ENCODE peak calls at places on chromosomes 7 and 10, in nine cellular contexts. Z is AG10803, S is transverse colon, V is ovary, Y is foreskin fibroblast, E is A549, X is coronary artery, W is BE2C, R is tibial artery. O is an unnamed sample.

GRCh38 chr7:26617066-26617465 is 247.3 kb downstream of the SKAP2 start:
- DNase-seq in E (no peak), W (no peak), Y (no peak), X (no peak), Z (no peak), S (no peak), V (no peak), R (no peak), O (no peak)

GRCh38 chr7:124765401-124766352 is at the start of gene GPR37:
- DNase-seq in W (peak; percentile 64), Y (peak; percentile 76), Z (peak; percentile 35), X (no peak), S (peak; percentile 59), E (peak; percentile 69), R (peak; percentile 67), V (peak; percentile 24), O (peak; percentile 59)

GRCh38 chr10:17438583-17438982 is 15.8 kb downstream of the ST8SIA6 start:
- DNase-seq in Z (no peak), E (no peak), R (no peak), V (no peak), S (no peak), X (no peak), Y (no peak), W (no peak), O (no peak)

GRCh38 chr10:33753389-33753788 is 418.9 kb upstream of the NRP1 start:
- DNase-seq in Y (no peak), X (no peak), E (no peak), Z (no peak), R (no peak), V (no peak), S (no peak), W (no peak), O (no peak)

GRCh38 chr10:67788028-67788886 is 49.7 kb downstream of the DNAJC12 start:
- DNase-seq in Z (no peak), X (no peak), W (peak; percentile 74), S (peak; percentile 79), Y (no peak), E (peak; percentile 77), V (no peak), R (no peak), O (peak; percentile 40)

GRCh38 chr10:35440016-35440415 is 103.7 kb downstream of the CCNY start:
- DNase-seq in Y (no peak), V (no peak), S (no peak), X (no peak), R (no peak), Z (no peak), W (no peak), E (no peak), O (no peak)

GRCh38 chr7:88363869-88364268 is 57.2 kb upstream of the STEAP4 start:
- DNase-seq in W (no peak), V (no peak), R (no peak), S (no peak), Z (no peak), Y (no peak), X (no peak), E (no peak), O (no peak)

GRCh38 chr7:90931996-90932912 is 332.0 kb upstream of the FZD1 start:
- DNase-seq in V (no peak), X (no peak), W (no peak), Y (no peak), S (peak; percentile 34), Z (peak; percentile 75), E (no peak), R (no peak), O (no peak)

GRCh38 chr7:101218236-101219130 is 518 bp downstream of the ZNHIT1 start:
- DNase-seq in W (no peak), X (no peak), R (no peak), E (no peak), S (no peak), Y (no peak), V (no peak), Z (peak; percentile 32), O (no peak)

GRCh38 chr7:159144756-159145543 is at the start of gene VIPR2:
- DNase-seq in W (no peak), R (peak; percentile 68), X (peak; percentile 66), V (peak; percentile 76), Y (no peak), E (no peak), Z (no peak), S (peak; percentile 13), O (no peak)

GRCh38 chr10:79202188-79203013 is 133.6 kb downstream of the ZMIZ1 start:
- DNase-seq in Y (no peak), S (peak; percentile 38), Z (peak; percentile 45), X (no peak), W (peak; percentile 75), R (no peak), E (peak; percentile 57), V (no peak), O (peak; percentile 47)

GRCh38 chr7:59986-60675 is 132.2 kb upstream of the FAM20C start:
- DNase-seq in V (no peak), Y (no peak), W (no peak), S (peak; percentile 2), E (no peak), Z (no peak), R (no peak), X (no peak), O (no peak)

GRCh38 chr7:132893560-132893959 is 188.3 kb downstream of the CHCHD3 start:
- DNase-seq in X (no peak), V (no peak), W (no peak), R (no peak), S (no peak), Y (no peak), E (no peak), Z (no peak), O (no peak)

GRCh38 chr10:122733450-122733849 is 33.8 kb upstream of the C10orf120 start:
- DNase-seq in Z (no peak), S (no peak), E (no peak), Y (no peak), W (no peak), V (no peak), X (no peak), R (no peak), O (no peak)

DNA sequence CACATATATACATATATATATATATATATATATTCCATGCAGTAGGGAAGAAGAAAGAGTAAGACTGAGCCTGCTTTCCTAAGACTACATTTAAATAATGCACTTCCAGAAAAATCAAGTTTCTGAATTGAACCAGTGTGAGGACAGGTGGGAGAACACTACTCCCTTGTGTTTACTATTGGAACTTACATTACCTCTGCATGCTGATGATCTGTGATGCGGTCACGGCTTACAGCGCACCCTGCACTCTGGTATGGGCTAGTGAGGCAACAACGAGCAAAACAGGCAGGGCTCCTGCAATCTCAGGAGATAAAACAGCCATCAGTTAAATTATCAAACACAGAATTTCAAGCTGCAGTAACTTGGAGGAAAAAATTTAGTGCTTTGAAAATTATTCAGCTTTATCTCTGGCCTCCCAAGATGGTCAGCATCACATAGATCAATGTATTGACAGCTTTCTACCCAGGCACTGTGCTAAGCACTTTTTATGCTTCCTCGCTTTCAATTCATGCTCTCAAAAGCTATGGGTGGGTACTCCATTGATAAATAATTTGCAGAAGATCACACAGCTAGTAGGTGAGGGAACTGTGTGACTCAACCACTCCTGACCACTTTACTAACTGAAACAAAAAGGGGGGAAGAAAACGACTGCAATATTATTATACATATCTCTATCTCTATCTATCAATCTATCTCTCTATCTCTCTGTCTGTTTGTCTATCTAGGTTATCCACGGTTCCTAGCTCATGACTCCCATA is 20.5 kb upstream of the SLC16A12 start:
- DNase-seq in E (peak; percentile 38), X (no peak), S (no peak), Z (peak; percentile 13), W (no peak), R (no peak), V (no peak), Y (no peak), O (no peak)
- TF ChIP-seq CTCF in E (no peak), X (no peak), S (no peak), Z (peak; percentile 23), W (peak; percentile 19), R (no peak), V (no peak), Y (no peak), O (no peak)

DNA sequence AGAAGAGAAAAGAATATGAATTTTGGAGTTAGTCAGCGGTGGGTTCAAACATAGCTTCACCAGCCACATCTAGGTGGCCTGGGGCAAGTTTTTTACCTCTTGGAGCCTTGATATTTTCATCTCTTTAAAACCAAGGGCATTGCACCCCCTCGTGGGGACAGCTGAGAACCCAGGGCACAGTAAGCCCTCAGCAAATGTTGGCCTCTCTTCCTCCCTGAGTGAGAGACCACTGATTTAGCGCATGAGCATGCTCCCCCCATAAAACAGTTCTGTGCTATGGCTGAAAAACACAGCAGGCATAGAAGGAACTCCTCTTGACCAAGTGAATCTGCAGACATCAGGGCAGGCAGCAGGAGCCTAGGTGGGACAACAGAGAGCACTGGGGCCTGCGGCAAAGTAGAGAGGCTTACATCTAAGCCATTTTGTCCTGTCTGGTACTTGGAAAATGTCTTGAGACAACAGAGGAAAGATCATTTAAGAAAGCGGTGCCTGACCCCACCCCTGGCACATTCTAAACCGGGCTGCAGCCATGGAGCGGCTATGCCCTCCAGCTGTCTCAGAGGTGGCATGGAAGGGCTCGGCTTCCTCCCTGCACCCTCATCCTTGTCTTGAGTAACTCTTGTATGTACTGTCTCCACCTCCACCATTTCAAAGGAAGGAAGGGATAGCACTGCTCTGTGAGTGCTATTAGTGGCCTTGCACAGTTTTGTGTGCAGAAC is 94.7 kb downstream of the ARHGAP22 start:
- DNase-seq in E (peak; percentile 22), Z (no peak), V (peak; percentile 8), S (no peak), X (peak; percentile 50), R (no peak), Y (no peak), W (peak; percentile 44), O (no peak)
- TF ChIP-seq CTCF in E (peak; percentile 26), Z (peak; percentile 52), V (no peak), S (no peak), X (no peak), R (no peak), Y (no peak), W (peak; percentile 55), O (peak; percentile 52)

DNA sequence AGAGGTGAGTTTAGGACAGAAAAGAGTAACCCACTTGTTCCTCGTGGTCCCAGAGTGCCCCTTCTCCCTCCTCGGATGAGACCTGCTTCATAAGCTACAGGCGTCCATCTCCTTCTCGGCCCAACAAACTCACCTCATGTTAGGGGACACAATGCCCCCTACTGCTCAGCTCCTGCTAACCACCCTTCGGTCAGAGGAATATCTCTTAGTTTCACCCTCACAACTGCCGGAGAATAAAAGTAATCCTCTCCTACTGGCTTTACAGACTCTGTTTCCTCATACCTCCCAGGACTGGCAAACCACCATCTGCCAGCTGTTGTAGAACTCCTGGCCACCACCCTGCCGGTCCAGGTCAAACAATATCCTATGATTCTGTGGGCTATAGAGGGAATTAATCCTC is 3.2 kb downstream of the AKR1B15 start:
- DNase-seq in W (peak; percentile 22), X (no peak), Z (no peak), R (no peak), E (peak; percentile 65), Y (no peak), S (peak; percentile 28), V (no peak), O (no peak)
- TF ChIP-seq CTCF in W (peak; percentile 47), X (no peak), Z (peak; percentile 24), R (no peak), E (peak; percentile 30), Y (no peak), S (peak; percentile 24), V (no peak), O (peak; percentile 34)

DNA sequence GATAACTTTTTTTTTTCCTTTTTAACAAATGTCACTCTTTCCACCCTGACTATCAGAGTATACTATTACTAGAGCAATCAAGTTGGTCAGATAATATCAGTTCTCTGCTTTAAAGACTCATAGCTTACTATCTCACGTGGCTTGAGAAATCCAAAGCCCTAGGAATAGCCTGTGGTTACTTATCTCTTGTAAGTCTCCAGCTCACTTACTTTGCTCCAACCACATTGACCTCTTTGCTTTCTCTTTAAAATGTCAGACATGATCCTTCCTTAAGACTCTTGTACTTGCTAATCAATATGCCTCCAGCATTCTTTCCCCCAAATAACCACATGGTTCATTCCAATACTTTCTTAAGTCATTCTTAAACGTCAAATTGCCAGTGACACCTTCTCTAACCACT is 1292.2 kb downstream of the REEP3 start:
- DNase-seq in R (no peak), X (no peak), E (no peak), V (no peak), Y (no peak), Z (no peak), W (no peak), S (no peak), O (no peak)
- TF ChIP-seq CTCF in R (no peak), X (no peak), E (no peak), V (no peak), Y (no peak), Z (no peak), W (no peak), S (no peak), O (no peak)